ENCODE peak calls at places on chromosomes 13 and 19, in eight cellular contexts. X, F, T, G, Q, J, C and U are unnamed samples.

GRCh38 chr13:21528616-21529015 is 69.5 kb upstream of the ZDHHC20 start:
- DNase-seq in G (no peak), C (no peak), Q (no peak), J (no peak), T (no peak), F (no peak), X (no peak), U (peak; percentile 50)

GRCh38 chr19:53977429-53977990 is 13.9 kb upstream of the CACNG6 start:
- DNase-seq in J (peak; percentile 78), X (peak; percentile 51), C (peak; percentile 67), Q (peak; percentile 67), T (no peak), G (peak; percentile 64), F (peak; percentile 76), U (peak; percentile 75)

GRCh38 chr13:28652002-28652401 is 6.9 kb upstream of the POMP start:
- DNase-seq in T (no peak), C (no peak), X (no peak), F (no peak), Q (no peak), J (no peak), G (no peak), U (no peak)

GRCh38 chr19:7705387-7706187 is 3.7 kb upstream of the FCER2 start:
- DNase-seq in F (no peak), J (no peak), G (peak; percentile 76), T (peak; percentile 91), Q (peak; percentile 71), C (no peak), X (peak; percentile 61), U (no peak)

GRCh38 chr19:11268783-11269267 is 6.5 kb upstream of the DOCK6 start:
- DNase-seq in T (no peak), C (peak; percentile 64), J (no peak), X (no peak), G (no peak), Q (no peak), F (no peak), U (no peak)

GRCh38 chr13:33057019-33057785 is 41.0 kb downstream of the KL start:
- DNase-seq in Q (no peak), J (no peak), T (no peak), F (peak; percentile 16), X (no peak), C (no peak), G (no peak), U (no peak)

GRCh38 chr19:11556634-11557420 is 2.2 kb downstream of the ELOF1 start:
- DNase-seq in T (no peak), F (no peak), X (no peak), G (no peak), C (no peak), J (no peak), Q (no peak), U (no peak)

GRCh38 chr13:45769072-45769471 is 67.0 kb downstream of the CBY2 start:
- DNase-seq in F (no peak), G (no peak), C (no peak), Q (no peak), X (no peak), T (no peak), J (no peak), U (no peak)

GRCh38 chr13:30561506-30561905 is 56.2 kb upstream of the USPL1 start:
- DNase-seq in Q (no peak), T (no peak), F (no peak), C (no peak), J (no peak), G (no peak), X (no peak), U (no peak)

GRCh38 chr19:20503536-20503935 is 62.0 kb downstream of the ZNF737 start:
- DNase-seq in G (no peak), X (no peak), J (no peak), C (no peak), Q (no peak), T (no peak), F (no peak), U (peak; percentile 2)

GRCh38 chr19:50465986-50466771 is 10.1 kb upstream of the EMC10 start:
- DNase-seq in J (no peak), Q (peak; percentile 79), C (no peak), F (peak; percentile 84), T (no peak), X (no peak), G (no peak), U (no peak)

GRCh38 chr19:18110833-18111232 is 13.3 kb downstream of the MAST3 start:
- DNase-seq in X (no peak), F (peak; percentile 53), T (no peak), G (no peak), Q (peak; percentile 65), C (no peak), J (no peak), U (no peak)

GRCh38 chr13:27374650-27375049 is 49.8 kb upstream of the GTF3A start:
- DNase-seq in J (peak; percentile 74), T (no peak), F (peak; percentile 80), Q (peak; percentile 73), X (peak; percentile 33), C (peak; percentile 77), G (peak; percentile 41), U (peak; percentile 33)

GRCh38 chr19:46629546-46630025 is 4.7 kb upstream of the PTGIR start:
- DNase-seq in F (peak; percentile 51), J (no peak), X (no peak), T (no peak), Q (no peak), G (no peak), C (no peak), U (no peak)

GRCh38 chr13:40981361-40981760 is 37.8 kb downstream of the ELF1 start:
- DNase-seq in C (no peak), Q (no peak), T (no peak), J (no peak), X (no peak), F (no peak), G (no peak), U (no peak)

GRCh38 chr13:31929031-31929770 is 102.4 kb upstream of the FRY start:
- DNase-seq in C (no peak), G (no peak), T (no peak), Q (no peak), J (no peak), X (no peak), F (no peak), U (no peak)

GRCh38 chr13:25046274-25046984 is 49.5 kb upstream of the PABPC3 start:
- DNase-seq in G (no peak), F (peak; percentile 77), C (no peak), Q (no peak), J (no peak), X (no peak), T (no peak), U (no peak)

GRCh38 chr13:31204592-31204991 is 4.8 kb downstream of the B3GLCT start:
- DNase-seq in X (no peak), Q (no peak), C (no peak), F (peak; percentile 7), J (no peak), T (no peak), G (no peak), U (no peak)

GRCh38 chr13:82636119-82636518 is 1246.2 kb downstream of the SLITRK1 start:
- DNase-seq in T (no peak), J (no peak), G (no peak), C (no peak), X (no peak), Q (no peak), F (no peak), U (no peak)

GRCh38 chr13:44237276-44237767 is 136.3 kb upstream of the SERP2 start:
- DNase-seq in X (no peak), F (no peak), C (no peak), J (peak; percentile 83), T (peak; percentile 19), G (no peak), Q (peak; percentile 62), U (no peak)

GRCh38 chr13:35596299-35596698 is 119.8 kb upstream of the MAB21L1 start:
- DNase-seq in J (no peak), G (no peak), T (no peak), F (no peak), C (no peak), Q (no peak), X (no peak), U (no peak)

GRCh38 chr13:23557733-23558132 is 12.5 kb upstream of the TNFRSF19 start:
- DNase-seq in F (no peak), Q (no peak), C (no peak), G (no peak), T (no peak), X (no peak), J (no peak), U (no peak)

GRCh38 chr19:32581704-32582164 is 744 bp downstream of the PDCD5 start:
- DNase-seq in X (no peak), G (no peak), Q (no peak), J (no peak), C (peak; percentile 52), T (no peak), F (peak; percentile 24), U (peak; percentile 31)

GRCh38 chr13:79909664-79910063 is 428.7 kb downstream of the NDFIP2 start:
- DNase-seq in G (no peak), C (no peak), F (no peak), J (no peak), Q (no peak), X (no peak), T (no peak), U (no peak)